ENCODE peak calls at places on chromosomes 5 and 9, in nine cellular contexts. P, G, X, I, M, Z, B, L and K are unnamed samples.

GRCh38 chr9:137268538-137269201 is 8.9 kb upstream of the TOR4A start:
- DNase-seq in P (no peak), G (no peak), X (no peak), I (no peak), M (no peak), Z (no peak), B (no peak), L (no peak), K (no peak)

GRCh38 chr9:80968611-80969010 is 720.7 kb downstream of the TLE1 start:
- DNase-seq in P (no peak), G (peak), X (no peak), I (no peak), M (peak), Z (no peak), B (no peak), L (peak), K (no peak)

GRCh38 chr9:89357331-89358197 is 39.3 kb downstream of the SECISBP2 start:
- DNase-seq in P (no peak), G (no peak), X (no peak), I (no peak), M (no peak), Z (peak), B (no peak), L (no peak), K (no peak)

GRCh38 chr9:132585954-132586829 is 3.8 kb downstream of the BARHL1 start:
- DNase-seq in P (no peak), G (no peak), X (no peak), I (no peak), M (no peak), Z (peak), B (peak), L (no peak), K (no peak)

GRCh38 chr9:19286634-19287188 is 56.2 kb downstream of the DENND4C start:
- DNase-seq in P (no peak), G (no peak), X (no peak), I (no peak), M (no peak), Z (peak), B (no peak), L (no peak), K (no peak)

GRCh38 chr9:86948153-86948929 is 1.0 kb upstream of the GAS1 start:
- DNase-seq in P (peak), G (peak), X (peak), I (peak), M (peak), Z (peak), B (peak), L (peak), K (peak)

GRCh38 chr5:119368238-119368630 is 12.4 kb downstream of the TNFAIP8 start:
- DNase-seq in P (peak), G (no peak), X (no peak), I (no peak), M (no peak), Z (no peak), B (no peak), L (no peak), K (no peak)

GRCh38 chr9:72589684-72590555 is 68.5 kb downstream of the TMC1 start:
- DNase-seq in P (no peak), G (no peak), X (no peak), I (no peak), M (peak), Z (no peak), B (no peak), L (no peak), K (no peak)

GRCh38 chr9:111588846-111589245 is 10.6 kb downstream of the PTGR1 start:
- DNase-seq in P (no peak), G (no peak), X (no peak), I (no peak), M (no peak), Z (no peak), B (no peak), L (no peak), K (no peak)

GRCh38 chr9:126704157-126704941 is 90.6 kb downstream of the LMX1B start:
- DNase-seq in P (no peak), G (peak), X (no peak), I (no peak), M (peak), Z (peak), B (peak), L (peak), K (peak)